ENCODE peak calls at places on chromosomes 4 and X, in nine cellular contexts. One of them, this sample, is unnamed. For H3K27me3, the result is how much of the 10 kb centered on the place peaks cover.

GRCh38 chr4:105399535-105400161 is 74.2 kb downstream of the PPA2 start:
- DNase-seq in HepG2: no peak
- DNase-seq in testis: no peak
- DNase-seq in upper lobe of left lung: no peak
- DNase-seq in prostate gland: no peak
- DNase-seq in heart left ventricle: no peak
- DNase-seq in H1: no peak
- DNase-seq in IMR-90: peak
- DNase-seq in spleen: no peak
- DNase-seq in this sample: no peak

GRCh38 chr4:63831590-63831989 is 577.7 kb downstream of the TECRL start:
- DNase-seq in HepG2: no peak
- DNase-seq in testis: no peak
- DNase-seq in upper lobe of left lung: no peak
- DNase-seq in prostate gland: no peak
- DNase-seq in heart left ventricle: no peak
- DNase-seq in H1: no peak
- DNase-seq in IMR-90: no peak
- DNase-seq in spleen: no peak
- DNase-seq in this sample: no peak

GRCh38 chr4:56220261-56220660 is 167.0 kb downstream of the AASDH start:
- DNase-seq in HepG2: no peak
- DNase-seq in testis: no peak
- DNase-seq in upper lobe of left lung: no peak
- DNase-seq in prostate gland: no peak
- DNase-seq in heart left ventricle: no peak
- DNase-seq in H1: no peak
- DNase-seq in IMR-90: peak
- DNase-seq in spleen: no peak
- DNase-seq in this sample: no peak

GRCh38 chr4:169869487-169869886 is 111.7 kb upstream of the HPF1 start:
- DNase-seq in HepG2: no peak
- DNase-seq in testis: no peak
- DNase-seq in upper lobe of left lung: no peak
- DNase-seq in prostate gland: no peak
- DNase-seq in heart left ventricle: no peak
- DNase-seq in H1: no peak
- DNase-seq in IMR-90: peak
- DNase-seq in spleen: no peak
- DNase-seq in this sample: no peak

GRCh38 chr4:76956961-76957738 is 7.6 kb downstream of the SEPTIN11 start:
- DNase-seq in HepG2: peak
- DNase-seq in testis: no peak
- DNase-seq in upper lobe of left lung: no peak
- DNase-seq in prostate gland: no peak
- DNase-seq in heart left ventricle: peak
- DNase-seq in H1: no peak
- DNase-seq in IMR-90: no peak
- DNase-seq in spleen: no peak
- DNase-seq in this sample: no peak

GRCh38 chr4:25810815-25811690 is 51.7 kb downstream of the SEL1L3 start:
- DNase-seq in HepG2: peak
- DNase-seq in testis: no peak
- DNase-seq in upper lobe of left lung: no peak
- DNase-seq in prostate gland: no peak
- DNase-seq in heart left ventricle: no peak
- DNase-seq in H1: no peak
- DNase-seq in IMR-90: peak
- DNase-seq in spleen: no peak
- DNase-seq in this sample: no peak

GRCh38 chr4:94356444-94356843 is 13.8 kb upstream of the HPGDS start:
- DNase-seq in HepG2: no peak
- DNase-seq in testis: no peak
- DNase-seq in upper lobe of left lung: no peak
- DNase-seq in prostate gland: no peak
- DNase-seq in heart left ventricle: no peak
- DNase-seq in H1: no peak
- DNase-seq in IMR-90: no peak
- DNase-seq in spleen: no peak
- DNase-seq in this sample: no peak

GRCh38 chr4:40306203-40306602 is 28.9 kb upstream of the CHRNA9 start:
- DNase-seq in HepG2: no peak
- DNase-seq in testis: no peak
- DNase-seq in upper lobe of left lung: no peak
- DNase-seq in prostate gland: no peak
- DNase-seq in heart left ventricle: no peak
- DNase-seq in H1: no peak
- DNase-seq in IMR-90: no peak
- DNase-seq in spleen: no peak
- DNase-seq in this sample: no peak

GRCh38 chrX:9318213-9318612 is 146.6 kb upstream of the TBL1X start:
- DNase-seq in HepG2: no peak
- DNase-seq in testis: no peak
- DNase-seq in upper lobe of left lung: no peak
- DNase-seq in prostate gland: no peak
- DNase-seq in heart left ventricle: no peak
- DNase-seq in H1: no peak
- DNase-seq in IMR-90: no peak
- DNase-seq in spleen: no peak
- DNase-seq in this sample: no peak

GRCh38 chr4:94634266-94634665 is 123.5 kb upstream of the BMPR1B start:
- DNase-seq in HepG2: no peak
- DNase-seq in testis: no peak
- DNase-seq in upper lobe of left lung: no peak
- DNase-seq in prostate gland: no peak
- DNase-seq in heart left ventricle: no peak
- DNase-seq in H1: no peak
- DNase-seq in IMR-90: peak
- DNase-seq in spleen: no peak
- DNase-seq in this sample: no peak

GRCh38 chr4:153852501-153852900 is 63.6 kb upstream of the SFRP2 start:
- DNase-seq in HepG2: no peak
- DNase-seq in testis: no peak
- DNase-seq in upper lobe of left lung: no peak
- DNase-seq in prostate gland: no peak
- DNase-seq in heart left ventricle: no peak
- DNase-seq in H1: no peak
- DNase-seq in IMR-90: no peak
- DNase-seq in spleen: no peak
- DNase-seq in this sample: no peak

GRCh38 chr4:142913461-142914030 is 67.4 kb upstream of the INPP4B start:
- DNase-seq in HepG2: no peak
- DNase-seq in testis: no peak
- DNase-seq in upper lobe of left lung: no peak
- DNase-seq in prostate gland: no peak
- DNase-seq in heart left ventricle: no peak
- DNase-seq in H1: no peak
- DNase-seq in IMR-90: peak
- DNase-seq in spleen: no peak
- DNase-seq in this sample: no peak

GRCh38 chrX:19697416-19697815 is 182.1 kb upstream of the MAP3K15 start:
- DNase-seq in HepG2: no peak
- DNase-seq in testis: no peak
- DNase-seq in upper lobe of left lung: no peak
- DNase-seq in prostate gland: no peak
- DNase-seq in heart left ventricle: no peak
- DNase-seq in H1: no peak
- DNase-seq in IMR-90: peak
- DNase-seq in spleen: no peak
- DNase-seq in this sample: no peak

GRCh38 chrX:16743604-16744325 is 24.4 kb downstream of the SYAP1 start:
- DNase-seq in HepG2: no peak
- DNase-seq in testis: no peak
- DNase-seq in upper lobe of left lung: no peak
- DNase-seq in prostate gland: no peak
- DNase-seq in heart left ventricle: no peak
- DNase-seq in H1: no peak
- DNase-seq in IMR-90: peak
- DNase-seq in spleen: no peak
- DNase-seq in this sample: no peak

GRCh38 chr4:36709986-36710385 is 428.6 kb downstream of the DTHD1 start:
- DNase-seq in HepG2: no peak
- DNase-seq in testis: no peak
- DNase-seq in upper lobe of left lung: no peak
- DNase-seq in prostate gland: no peak
- DNase-seq in heart left ventricle: no peak
- DNase-seq in H1: no peak
- DNase-seq in IMR-90: no peak
- DNase-seq in spleen: no peak
- DNase-seq in this sample: no peak

GRCh38 chr4:86685401-86685800 is 91.3 kb downstream of the PTPN13 start:
- DNase-seq in HepG2: peak
- DNase-seq in testis: no peak
- DNase-seq in upper lobe of left lung: no peak
- DNase-seq in prostate gland: no peak
- DNase-seq in heart left ventricle: no peak
- DNase-seq in H1: no peak
- DNase-seq in IMR-90: peak
- DNase-seq in spleen: no peak
- DNase-seq in this sample: no peak

GRCh38 chrX:133495464-133496391 is 80.4 kb upstream of the GPC4 start:
- DNase-seq in HepG2: no peak
- DNase-seq in testis: peak
- DNase-seq in upper lobe of left lung: no peak
- DNase-seq in prostate gland: peak
- DNase-seq in heart left ventricle: no peak
- DNase-seq in H1: no peak
- DNase-seq in IMR-90: peak
- DNase-seq in spleen: no peak
- DNase-seq in this sample: peak

GRCh38 chrX:140495739-140496138 is 9.1 kb downstream of the SOX3 start:
- DNase-seq in HepG2: no peak
- DNase-seq in testis: no peak
- DNase-seq in upper lobe of left lung: no peak
- DNase-seq in prostate gland: no peak
- DNase-seq in heart left ventricle: no peak
- DNase-seq in H1: no peak
- DNase-seq in IMR-90: no peak
- DNase-seq in spleen: no peak
- DNase-seq in this sample: no peak
- H3K27me3 ChIP-seq in HepG2: under half
- H3K27me3 ChIP-seq in testis: under half
- H3K27me3 ChIP-seq in upper lobe of left lung: under half
- H3K27me3 ChIP-seq in prostate gland: under half
- H3K27me3 ChIP-seq in heart left ventricle: under half
- H3K27me3 ChIP-seq in H1: under half
- H3K27me3 ChIP-seq in IMR-90: under half
- H3K27me3 ChIP-seq in spleen: under half
- H3K27me3 ChIP-seq in this sample: under half

GRCh38 chr4:99816611-99817309 is at the start of gene DAPP1:
- DNase-seq in HepG2: no peak
- DNase-seq in testis: no peak
- DNase-seq in upper lobe of left lung: no peak
- DNase-seq in prostate gland: no peak
- DNase-seq in heart left ventricle: no peak
- DNase-seq in H1: no peak
- DNase-seq in IMR-90: no peak
- DNase-seq in spleen: peak
- DNase-seq in this sample: no peak
- TF ChIP-seq POLR2A in HepG2: no peak
- TF ChIP-seq POLR2A in testis: no peak
- TF ChIP-seq POLR2A in upper lobe of left lung: no peak
- TF ChIP-seq POLR2A in prostate gland: no peak
- TF ChIP-seq POLR2A in heart left ventricle: no peak
- TF ChIP-seq POLR2A in H1: no peak
- TF ChIP-seq POLR2A in IMR-90: no peak
- TF ChIP-seq POLR2A in spleen: peak
- TF ChIP-seq POLR2A in this sample: no peak

GRCh38 chr4:54661686-54662085 is 3.9 kb downstream of the KIT start:
- DNase-seq in HepG2: no peak
- DNase-seq in testis: no peak
- DNase-seq in upper lobe of left lung: no peak
- DNase-seq in prostate gland: no peak
- DNase-seq in heart left ventricle: no peak
- DNase-seq in H1: no peak
- DNase-seq in IMR-90: peak
- DNase-seq in spleen: no peak
- DNase-seq in this sample: no peak

GRCh38 chr4:54661156-54661555 is 3.4 kb downstream of the KIT start:
- DNase-seq in HepG2: no peak
- DNase-seq in testis: no peak
- DNase-seq in upper lobe of left lung: no peak
- DNase-seq in prostate gland: no peak
- DNase-seq in heart left ventricle: no peak
- DNase-seq in H1: no peak
- DNase-seq in IMR-90: peak
- DNase-seq in spleen: no peak
- DNase-seq in this sample: no peak

GRCh38 chr4:54662123-54662522 is 4.4 kb downstream of the KIT start:
- DNase-seq in HepG2: no peak
- DNase-seq in testis: no peak
- DNase-seq in upper lobe of left lung: no peak
- DNase-seq in prostate gland: no peak
- DNase-seq in heart left ventricle: no peak
- DNase-seq in H1: no peak
- DNase-seq in IMR-90: no peak
- DNase-seq in spleen: no peak
- DNase-seq in this sample: no peak

GRCh38 chr4:54664400-54664799 is 6.6 kb downstream of the KIT start:
- DNase-seq in HepG2: no peak
- DNase-seq in testis: no peak
- DNase-seq in upper lobe of left lung: no peak
- DNase-seq in prostate gland: no peak
- DNase-seq in heart left ventricle: no peak
- DNase-seq in H1: no peak
- DNase-seq in IMR-90: no peak
- DNase-seq in spleen: no peak
- DNase-seq in this sample: no peak

GRCh38 chr4:54663181-54663580 is 5.4 kb downstream of the KIT start:
- DNase-seq in HepG2: no peak
- DNase-seq in testis: no peak
- DNase-seq in upper lobe of left lung: no peak
- DNase-seq in prostate gland: no peak
- DNase-seq in heart left ventricle: no peak
- DNase-seq in H1: peak
- DNase-seq in IMR-90: no peak
- DNase-seq in spleen: no peak
- DNase-seq in this sample: no peak
- H3K27me3 ChIP-seq in HepG2: under half
- H3K27me3 ChIP-seq in testis: under half
- H3K27me3 ChIP-seq in upper lobe of left lung: under half
- H3K27me3 ChIP-seq in prostate gland: under half
- H3K27me3 ChIP-seq in heart left ventricle: under half
- H3K27me3 ChIP-seq in H1: under half
- H3K27me3 ChIP-seq in IMR-90: under half
- H3K27me3 ChIP-seq in spleen: under half
- H3K27me3 ChIP-seq in this sample: under half

DNA sequence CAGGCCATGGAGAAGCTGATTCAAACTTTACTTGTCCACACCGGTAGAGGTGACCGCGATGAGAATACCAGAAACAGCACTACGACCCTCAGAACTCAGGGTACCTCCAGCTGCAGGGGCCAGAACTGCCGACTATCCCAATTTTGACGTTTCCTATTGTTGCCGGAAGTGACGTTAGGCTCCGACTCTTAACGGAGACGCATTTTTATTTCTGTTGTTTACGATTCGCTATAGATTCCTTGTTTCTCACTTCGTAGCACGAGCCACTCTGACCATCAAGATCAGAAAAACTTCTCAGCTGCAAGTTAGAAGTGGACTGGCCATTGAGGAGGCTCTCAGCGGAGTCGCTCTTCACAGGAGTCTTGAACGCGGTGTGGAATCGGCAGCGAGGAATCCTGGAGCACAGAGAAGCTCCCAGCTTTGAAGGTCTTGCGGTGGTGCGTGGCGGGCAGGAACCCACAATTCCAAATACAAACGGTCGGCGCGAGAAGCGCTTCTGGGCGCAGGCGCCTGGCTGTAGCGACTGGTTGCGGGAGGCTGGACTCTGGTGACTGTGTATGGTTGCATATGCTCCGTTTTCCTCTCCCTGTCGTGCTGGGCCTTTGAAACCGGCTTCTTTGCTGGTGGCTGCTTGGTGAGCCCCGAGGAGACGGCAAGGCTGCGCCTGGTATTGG is at the start of the genes CEP44 and FBXO8:
- DNase-seq in HepG2: peak
- DNase-seq in testis: peak
- DNase-seq in upper lobe of left lung: peak
- DNase-seq in prostate gland: peak
- DNase-seq in heart left ventricle: peak
- DNase-seq in H1: peak
- DNase-seq in IMR-90: peak
- DNase-seq in spleen: peak
- DNase-seq in this sample: peak
- TF ChIP-seq POLR2A in HepG2: peak
- TF ChIP-seq POLR2A in testis: no peak
- TF ChIP-seq POLR2A in upper lobe of left lung: no peak
- TF ChIP-seq POLR2A in prostate gland: peak
- TF ChIP-seq POLR2A in heart left ventricle: no peak
- TF ChIP-seq POLR2A in H1: peak
- TF ChIP-seq POLR2A in IMR-90: peak
- TF ChIP-seq POLR2A in spleen: no peak
- TF ChIP-seq POLR2A in this sample: peak

This sample was measured in ovary.